ENCODE peak calls at places on chromosomes 11 and 22, in ten cellular contexts. One of them, this sample, is unnamed.

GRCh38 chr11:17531818-17532131 is 12.4 kb downstream of the USH1C start:
- DNase-seq in RWPE1: no peak
- DNase-seq in osteoblast: peak; percentile 97
- DNase-seq in mesothelial cell of epicardium: no peak
- DNase-seq in right atrium auricular region: no peak
- DNase-seq in lower leg skin: no peak
- DNase-seq in ovary: no peak
- DNase-seq in CD4-positive, alpha-beta T cell: no peak
- DNase-seq in AG04450: no peak
- DNase-seq in fibroblast of villous mesenchyme: no peak
- DNase-seq in this sample: no peak

GRCh38 chr11:63709336-63709735 is 28.0 kb downstream of the RTN3 start:
- DNase-seq in RWPE1: no peak
- DNase-seq in osteoblast: peak; percentile 80
- DNase-seq in mesothelial cell of epicardium: no peak
- DNase-seq in right atrium auricular region: no peak
- DNase-seq in lower leg skin: no peak
- DNase-seq in ovary: no peak
- DNase-seq in CD4-positive, alpha-beta T cell: no peak
- DNase-seq in AG04450: no peak
- DNase-seq in fibroblast of villous mesenchyme: no peak
- DNase-seq in this sample: no peak

GRCh38 chr22:21447694-21448402 is 19.3 kb upstream of the TMEM191C start:
- DNase-seq in RWPE1: no peak
- DNase-seq in osteoblast: no peak
- DNase-seq in mesothelial cell of epicardium: no peak
- DNase-seq in right atrium auricular region: no peak
- DNase-seq in lower leg skin: peak; percentile 77
- DNase-seq in ovary: no peak
- DNase-seq in CD4-positive, alpha-beta T cell: no peak
- DNase-seq in AG04450: no peak
- DNase-seq in fibroblast of villous mesenchyme: no peak
- DNase-seq in this sample: peak; percentile 70

GRCh38 chr11:57303280-57303989 is 21.3 kb downstream of the TNKS1BP1 start:
- DNase-seq in RWPE1: no peak
- DNase-seq in osteoblast: peak; percentile 93
- DNase-seq in mesothelial cell of epicardium: no peak
- DNase-seq in right atrium auricular region: no peak
- DNase-seq in lower leg skin: peak; percentile 79
- DNase-seq in ovary: no peak
- DNase-seq in CD4-positive, alpha-beta T cell: no peak
- DNase-seq in AG04450: no peak
- DNase-seq in fibroblast of villous mesenchyme: no peak
- DNase-seq in this sample: no peak

GRCh38 chr11:62340269-62340901 is 3.1 kb downstream of the ASRGL1 start:
- DNase-seq in RWPE1: peak; percentile 17
- DNase-seq in osteoblast: no peak
- DNase-seq in mesothelial cell of epicardium: no peak
- DNase-seq in right atrium auricular region: peak; percentile 64
- DNase-seq in lower leg skin: no peak
- DNase-seq in ovary: peak; percentile 46
- DNase-seq in CD4-positive, alpha-beta T cell: peak; percentile 53
- DNase-seq in AG04450: no peak
- DNase-seq in fibroblast of villous mesenchyme: peak; percentile 57
- DNase-seq in this sample: no peak

GRCh38 chr11:42315267-42315666 is 855.8 kb upstream of the LRRC4C start:
- DNase-seq in RWPE1: peak; percentile 10
- DNase-seq in osteoblast: no peak
- DNase-seq in mesothelial cell of epicardium: no peak
- DNase-seq in right atrium auricular region: no peak
- DNase-seq in lower leg skin: no peak
- DNase-seq in ovary: no peak
- DNase-seq in CD4-positive, alpha-beta T cell: no peak
- DNase-seq in AG04450: no peak
- DNase-seq in fibroblast of villous mesenchyme: peak; percentile 6
- DNase-seq in this sample: no peak

GRCh38 chr11:33598426-33599069 is 102.1 kb downstream of the C11orf91 start:
- DNase-seq in RWPE1: no peak
- DNase-seq in osteoblast: no peak
- DNase-seq in mesothelial cell of epicardium: no peak
- DNase-seq in right atrium auricular region: no peak
- DNase-seq in lower leg skin: no peak
- DNase-seq in ovary: no peak
- DNase-seq in CD4-positive, alpha-beta T cell: no peak
- DNase-seq in AG04450: no peak
- DNase-seq in fibroblast of villous mesenchyme: no peak
- DNase-seq in this sample: no peak

GRCh38 chr11:64883575-64883974 is 5.2 kb upstream of the EHD1 start:
- DNase-seq in RWPE1: no peak
- DNase-seq in osteoblast: no peak
- DNase-seq in mesothelial cell of epicardium: no peak
- DNase-seq in right atrium auricular region: no peak
- DNase-seq in lower leg skin: no peak
- DNase-seq in ovary: no peak
- DNase-seq in CD4-positive, alpha-beta T cell: no peak
- DNase-seq in AG04450: no peak
- DNase-seq in fibroblast of villous mesenchyme: no peak
- DNase-seq in this sample: no peak

GRCh38 chr11:113249491-113249763 is 65.0 kb upstream of the TTC12 start:
- DNase-seq in RWPE1: no peak
- DNase-seq in osteoblast: no peak
- DNase-seq in mesothelial cell of epicardium: no peak
- DNase-seq in right atrium auricular region: no peak
- DNase-seq in lower leg skin: peak; percentile 72
- DNase-seq in ovary: no peak
- DNase-seq in CD4-positive, alpha-beta T cell: no peak
- DNase-seq in AG04450: no peak
- DNase-seq in fibroblast of villous mesenchyme: peak; percentile 21
- DNase-seq in this sample: no peak
- TF ChIP-seq CTCF in RWPE1: no peak
- TF ChIP-seq CTCF in osteoblast: peak; percentile 37
- TF ChIP-seq CTCF in mesothelial cell of epicardium: peak; percentile 25
- TF ChIP-seq CTCF in right atrium auricular region: no peak
- TF ChIP-seq CTCF in lower leg skin: no peak
- TF ChIP-seq CTCF in ovary: no peak
- TF ChIP-seq CTCF in CD4-positive, alpha-beta T cell: no peak
- TF ChIP-seq CTCF in AG04450: peak; percentile 23
- TF ChIP-seq CTCF in fibroblast of villous mesenchyme: peak; percentile 46
- TF ChIP-seq CTCF in this sample: peak; percentile 62

GRCh38 chr22:25386538-25386884 is 167.1 kb downstream of the CRYBB2 start:
- DNase-seq in RWPE1: no peak
- DNase-seq in osteoblast: peak; percentile 78
- DNase-seq in mesothelial cell of epicardium: no peak
- DNase-seq in right atrium auricular region: no peak
- DNase-seq in lower leg skin: no peak
- DNase-seq in ovary: no peak
- DNase-seq in CD4-positive, alpha-beta T cell: no peak
- DNase-seq in AG04450: no peak
- DNase-seq in fibroblast of villous mesenchyme: no peak
- DNase-seq in this sample: no peak

GRCh38 chr22:25383278-25383820 is 163.9 kb downstream of the CRYBB2 start:
- DNase-seq in RWPE1: no peak
- DNase-seq in osteoblast: no peak
- DNase-seq in mesothelial cell of epicardium: no peak
- DNase-seq in right atrium auricular region: no peak
- DNase-seq in lower leg skin: no peak
- DNase-seq in ovary: no peak
- DNase-seq in CD4-positive, alpha-beta T cell: no peak
- DNase-seq in AG04450: no peak
- DNase-seq in fibroblast of villous mesenchyme: no peak
- DNase-seq in this sample: no peak

GRCh38 chr22:25380141-25380747 is 160.8 kb downstream of the CRYBB2 start:
- DNase-seq in RWPE1: no peak
- DNase-seq in osteoblast: no peak
- DNase-seq in mesothelial cell of epicardium: no peak
- DNase-seq in right atrium auricular region: no peak
- DNase-seq in lower leg skin: no peak
- DNase-seq in ovary: no peak
- DNase-seq in CD4-positive, alpha-beta T cell: no peak
- DNase-seq in AG04450: no peak
- DNase-seq in fibroblast of villous mesenchyme: no peak
- DNase-seq in this sample: no peak

GRCh38 chr22:25383892-25384291 is 164.5 kb downstream of the CRYBB2 start:
- DNase-seq in RWPE1: no peak
- DNase-seq in osteoblast: no peak
- DNase-seq in mesothelial cell of epicardium: no peak
- DNase-seq in right atrium auricular region: no peak
- DNase-seq in lower leg skin: no peak
- DNase-seq in ovary: no peak
- DNase-seq in CD4-positive, alpha-beta T cell: no peak
- DNase-seq in AG04450: no peak
- DNase-seq in fibroblast of villous mesenchyme: no peak
- DNase-seq in this sample: no peak

GRCh38 chr22:25382762-25383161 is 163.3 kb downstream of the CRYBB2 start:
- DNase-seq in RWPE1: no peak
- DNase-seq in osteoblast: no peak
- DNase-seq in mesothelial cell of epicardium: no peak
- DNase-seq in right atrium auricular region: no peak
- DNase-seq in lower leg skin: no peak
- DNase-seq in ovary: no peak
- DNase-seq in CD4-positive, alpha-beta T cell: no peak
- DNase-seq in AG04450: no peak
- DNase-seq in fibroblast of villous mesenchyme: no peak
- DNase-seq in this sample: no peak
- TF ChIP-seq CTCF in RWPE1: no peak
- TF ChIP-seq CTCF in osteoblast: no peak
- TF ChIP-seq CTCF in mesothelial cell of epicardium: no peak
- TF ChIP-seq CTCF in right atrium auricular region: no peak
- TF ChIP-seq CTCF in lower leg skin: no peak
- TF ChIP-seq CTCF in ovary: no peak
- TF ChIP-seq CTCF in CD4-positive, alpha-beta T cell: no peak
- TF ChIP-seq CTCF in AG04450: peak; percentile 11
- TF ChIP-seq CTCF in fibroblast of villous mesenchyme: no peak
- TF ChIP-seq CTCF in this sample: no peak

GRCh38 chr11:123434911-123435310 is 4.8 kb downstream of the GRAMD1B start:
- DNase-seq in RWPE1: no peak
- DNase-seq in osteoblast: peak; percentile 58
- DNase-seq in mesothelial cell of epicardium: no peak
- DNase-seq in right atrium auricular region: no peak
- DNase-seq in lower leg skin: no peak
- DNase-seq in ovary: no peak
- DNase-seq in CD4-positive, alpha-beta T cell: no peak
- DNase-seq in AG04450: no peak
- DNase-seq in fibroblast of villous mesenchyme: no peak
- DNase-seq in this sample: no peak

GRCh38 chr11:123437236-123437979 is 7.3 kb downstream of the GRAMD1B start:
- DNase-seq in RWPE1: no peak
- DNase-seq in osteoblast: no peak
- DNase-seq in mesothelial cell of epicardium: no peak
- DNase-seq in right atrium auricular region: no peak
- DNase-seq in lower leg skin: peak; percentile 48
- DNase-seq in ovary: no peak
- DNase-seq in CD4-positive, alpha-beta T cell: no peak
- DNase-seq in AG04450: no peak
- DNase-seq in fibroblast of villous mesenchyme: no peak
- DNase-seq in this sample: no peak

GRCh38 chr11:123431619-123432018 is 1.6 kb downstream of the GRAMD1B start:
- DNase-seq in RWPE1: no peak
- DNase-seq in osteoblast: no peak
- DNase-seq in mesothelial cell of epicardium: no peak
- DNase-seq in right atrium auricular region: no peak
- DNase-seq in lower leg skin: peak; percentile 37
- DNase-seq in ovary: no peak
- DNase-seq in CD4-positive, alpha-beta T cell: no peak
- DNase-seq in AG04450: no peak
- DNase-seq in fibroblast of villous mesenchyme: no peak
- DNase-seq in this sample: no peak

GRCh38 chr11:123430736-123431356 is 777 bp downstream of the GRAMD1B start:
- DNase-seq in RWPE1: peak; percentile 7
- DNase-seq in osteoblast: peak; percentile 91
- DNase-seq in mesothelial cell of epicardium: no peak
- DNase-seq in right atrium auricular region: peak; percentile 69
- DNase-seq in lower leg skin: peak; percentile 91
- DNase-seq in ovary: peak; percentile 60
- DNase-seq in CD4-positive, alpha-beta T cell: peak; percentile 60
- DNase-seq in AG04450: no peak
- DNase-seq in fibroblast of villous mesenchyme: peak; percentile 19
- DNase-seq in this sample: peak; percentile 73

GRCh38 chr11:123434262-123434661 is 4.2 kb downstream of the GRAMD1B start:
- DNase-seq in RWPE1: peak; percentile 17
- DNase-seq in osteoblast: no peak
- DNase-seq in mesothelial cell of epicardium: no peak
- DNase-seq in right atrium auricular region: no peak
- DNase-seq in lower leg skin: peak; percentile 48
- DNase-seq in ovary: no peak
- DNase-seq in CD4-positive, alpha-beta T cell: no peak
- DNase-seq in AG04450: no peak
- DNase-seq in fibroblast of villous mesenchyme: no peak
- DNase-seq in this sample: no peak
- TF ChIP-seq CTCF in RWPE1: no peak
- TF ChIP-seq CTCF in osteoblast: peak; percentile 38
- TF ChIP-seq CTCF in mesothelial cell of epicardium: no peak
- TF ChIP-seq CTCF in right atrium auricular region: no peak
- TF ChIP-seq CTCF in lower leg skin: no peak
- TF ChIP-seq CTCF in ovary: no peak
- TF ChIP-seq CTCF in CD4-positive, alpha-beta T cell: peak; percentile 42
- TF ChIP-seq CTCF in AG04450: peak; percentile 26
- TF ChIP-seq CTCF in fibroblast of villous mesenchyme: peak; percentile 27
- TF ChIP-seq CTCF in this sample: peak; percentile 50

GRCh38 chr11:66420671-66421476 is at the start of gene NPAS4:
- DNase-seq in RWPE1: no peak
- DNase-seq in osteoblast: no peak
- DNase-seq in mesothelial cell of epicardium: no peak
- DNase-seq in right atrium auricular region: no peak
- DNase-seq in lower leg skin: no peak
- DNase-seq in ovary: no peak
- DNase-seq in CD4-positive, alpha-beta T cell: no peak
- DNase-seq in AG04450: no peak
- DNase-seq in fibroblast of villous mesenchyme: no peak
- DNase-seq in this sample: no peak

GRCh38 chr11:66419825-66420224 is 1.0 kb upstream of the NPAS4 start:
- DNase-seq in RWPE1: no peak
- DNase-seq in osteoblast: no peak
- DNase-seq in mesothelial cell of epicardium: no peak
- DNase-seq in right atrium auricular region: no peak
- DNase-seq in lower leg skin: no peak
- DNase-seq in ovary: no peak
- DNase-seq in CD4-positive, alpha-beta T cell: no peak
- DNase-seq in AG04450: no peak
- DNase-seq in fibroblast of villous mesenchyme: no peak
- DNase-seq in this sample: no peak

GRCh38 chr11:66417000-66417399 is 3.8 kb upstream of the NPAS4 start:
- DNase-seq in RWPE1: no peak
- DNase-seq in osteoblast: no peak
- DNase-seq in mesothelial cell of epicardium: no peak
- DNase-seq in right atrium auricular region: no peak
- DNase-seq in lower leg skin: no peak
- DNase-seq in ovary: no peak
- DNase-seq in CD4-positive, alpha-beta T cell: no peak
- DNase-seq in AG04450: no peak
- DNase-seq in fibroblast of villous mesenchyme: no peak
- DNase-seq in this sample: no peak

GRCh38 chr11:66418986-66419308 is 1.9 kb upstream of the NPAS4 start:
- DNase-seq in RWPE1: no peak
- DNase-seq in osteoblast: no peak
- DNase-seq in mesothelial cell of epicardium: no peak
- DNase-seq in right atrium auricular region: no peak
- DNase-seq in lower leg skin: no peak
- DNase-seq in ovary: no peak
- DNase-seq in CD4-positive, alpha-beta T cell: no peak
- DNase-seq in AG04450: no peak
- DNase-seq in fibroblast of villous mesenchyme: no peak
- DNase-seq in this sample: no peak

DNA sequence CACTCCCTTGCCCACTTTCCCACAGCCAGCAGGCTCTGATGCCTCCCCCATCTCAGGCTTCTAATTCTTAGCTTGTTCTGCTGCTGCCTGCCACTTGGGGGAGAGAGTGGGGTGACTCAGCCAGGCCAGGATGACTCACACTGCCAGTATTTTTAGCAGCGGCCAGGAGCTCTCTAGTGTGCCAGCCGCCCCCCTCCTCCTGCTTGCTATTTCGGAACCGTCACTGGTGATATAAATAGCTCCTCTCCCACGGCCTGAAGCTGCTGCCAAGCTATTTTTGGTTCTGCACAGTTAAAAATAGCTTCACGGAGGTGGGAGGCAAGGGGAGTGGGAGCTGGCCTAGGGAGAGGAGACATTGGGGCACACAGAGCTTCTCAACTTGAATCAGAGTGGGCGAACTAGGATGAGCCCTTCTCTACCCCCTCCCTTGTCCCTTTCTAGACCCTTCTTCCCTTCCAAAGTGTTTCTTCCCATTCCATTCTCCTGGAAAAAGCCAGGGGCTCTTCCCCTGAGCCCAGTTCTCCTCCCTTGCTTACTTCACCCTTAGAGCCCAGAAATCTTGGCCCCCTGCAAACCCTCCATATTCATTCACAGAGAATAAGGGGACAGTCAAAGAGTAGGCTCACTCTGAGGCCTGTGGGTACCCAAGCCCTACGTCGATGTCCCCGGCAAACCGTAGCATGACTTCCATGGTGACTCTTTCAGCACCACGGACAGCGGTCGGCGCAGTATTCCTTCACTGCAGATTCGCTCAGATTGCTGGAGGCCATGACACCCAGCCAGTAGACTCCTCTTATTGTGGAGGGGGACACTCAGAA is 2.5 kb upstream of the NPAS4 start:
- DNase-seq in RWPE1: peak; percentile 97
- DNase-seq in osteoblast: peak; percentile 99
- DNase-seq in mesothelial cell of epicardium: peak; percentile 80
- DNase-seq in right atrium auricular region: peak; percentile 78
- DNase-seq in lower leg skin: peak; percentile 89
- DNase-seq in ovary: peak; percentile 73
- DNase-seq in CD4-positive, alpha-beta T cell: peak; percentile 53
- DNase-seq in AG04450: peak; percentile 91
- DNase-seq in fibroblast of villous mesenchyme: peak; percentile 90
- DNase-seq in this sample: peak; percentile 80
- TF ChIP-seq CTCF in RWPE1: no peak
- TF ChIP-seq CTCF in osteoblast: peak; percentile 55
- TF ChIP-seq CTCF in mesothelial cell of epicardium: no peak
- TF ChIP-seq CTCF in right atrium auricular region: no peak
- TF ChIP-seq CTCF in lower leg skin: no peak
- TF ChIP-seq CTCF in ovary: no peak
- TF ChIP-seq CTCF in CD4-positive, alpha-beta T cell: no peak
- TF ChIP-seq CTCF in AG04450: peak; percentile 67
- TF ChIP-seq CTCF in fibroblast of villous mesenchyme: peak; percentile 54
- TF ChIP-seq CTCF in this sample: no peak